ENCODE peak calls at places on chromosomes 12 and 14, in five cellular contexts. R is GM13977, H is left ventricle myocardium inferior, A is AG09309, Y is SHP77. E is an unnamed sample.

GRCh38 chr12:65891987-65892481 is 67.8 kb downstream of the HMGA2 start:
- DNase-seq in Y (no peak), R (no peak), A (peak; percentile 99), H (peak; percentile 71), E (no peak)

GRCh38 chr14:104262515-104263514 is 124.4 kb downstream of the KIF26A start:
- DNase-seq in R (no peak), A (no peak), Y (no peak), H (no peak), E (no peak)

GRCh38 chr12:122106891-122107660 is 28.5 kb downstream of the MLXIP start:
- DNase-seq in R (no peak), H (peak; percentile 66), Y (peak; percentile 56), A (peak; percentile 42), E (no peak)

GRCh38 chr14:52801014-52801708 is 9.8 kb upstream of the GNPNAT1 start:
- DNase-seq in A (no peak), R (no peak), H (no peak), Y (no peak), E (no peak)

GRCh38 chr14:92647499-92648279 is 100.7 kb downstream of the LGMN start:
- DNase-seq in H (no peak), R (no peak), A (no peak), Y (no peak), E (peak; percentile 28)

GRCh38 chr14:32224731-32225377 is 21.8 kb upstream of the RNU6-8 start:
- DNase-seq in Y (peak; percentile 83), H (no peak), R (no peak), A (no peak), E (no peak)

GRCh38 chr14:95885866-95886265 is 9.2 kb downstream of the TUNAR start:
- DNase-seq in A (no peak), H (no peak), Y (no peak), R (no peak), E (no peak)

GRCh38 chr12:106962291-106962690 is 6.6 kb downstream of the TMEM263 start:
- DNase-seq in H (no peak), R (no peak), Y (no peak), A (no peak), E (no peak)

GRCh38 chr14:81246561-81247270 is 26.0 kb upstream of the GTF2A1 start:
- DNase-seq in H (no peak), R (no peak), A (no peak), Y (no peak), E (no peak)

GRCh38 chr12:56931474-56931978 is 2.7 kb downstream of the SDR9C7 start:
- DNase-seq in H (no peak), R (no peak), A (peak; percentile 33), Y (no peak), E (peak; percentile 34)

GRCh38 chr12:101027200-101027599 is 182.8 kb downstream of the SLC5A8 start:
- DNase-seq in Y (no peak), H (no peak), R (no peak), A (no peak), E (no peak)

GRCh38 chr14:36423430-36423829 is 96.6 kb downstream of the NKX2-1 start:
- DNase-seq in R (no peak), H (no peak), A (no peak), Y (no peak), E (no peak)

GRCh38 chr14:101122855-101123129 is 219.3 kb upstream of the RTL1 start:
- DNase-seq in Y (no peak), R (no peak), H (no peak), A (no peak), E (no peak)

GRCh38 chr12:59928416-59928815 is 332.6 kb downstream of the SLC16A7 start:
- DNase-seq in Y (no peak), A (no peak), H (no peak), R (no peak), E (no peak)

GRCh38 chr12:22527999-22528398 is 16.3 kb downstream of the C2CD5 start:
- DNase-seq in Y (no peak), A (peak; percentile 20), R (no peak), H (no peak), E (no peak)

GRCh38 chr14:99502989-99503421 is 21.8 kb downstream of the CCNK start:
- DNase-seq in R (no peak), A (no peak), Y (no peak), H (no peak), E (no peak)

GRCh38 chr12:1779783-1780182 is 40.6 kb upstream of the LRTM2 start:
- DNase-seq in Y (no peak), R (no peak), H (no peak), A (no peak), E (no peak)

GRCh38 chr14:86799244-86799647 is 1193.7 kb downstream of the GALC start:
- DNase-seq in R (no peak), A (peak; percentile 95), H (no peak), Y (no peak), E (no peak)

GRCh38 chr12:45543887-45544286 is 185.6 kb upstream of the ARID2 start:
- DNase-seq in R (peak; percentile 77), H (no peak), A (peak; percentile 51), Y (peak; percentile 58), E (peak; percentile 71)

GRCh38 chr12:26651566-26652188 is 181.3 kb downstream of the ITPR2 start:
- DNase-seq in A (no peak), R (peak; percentile 47), Y (peak; percentile 38), H (no peak), E (peak; percentile 47)

GRCh38 chr12:122227341-122227740 is 1.5 kb upstream of the DIABLO start:
- DNase-seq in A (no peak), R (no peak), Y (peak; percentile 30), H (no peak), E (no peak)

GRCh38 chr12:121620328-121620891 is 5.9 kb upstream of the ORAI1 start:
- DNase-seq in A (no peak), H (no peak), R (no peak), Y (no peak), E (no peak)

GRCh38 chr12:110114596-110114995 is 9.6 kb upstream of the IFT81 start:
- DNase-seq in R (no peak), A (no peak), H (no peak), Y (no peak), E (no peak)

GRCh38 chr12:1919284-1919683 is 832 bp upstream of the CACNA2D4 start:
- DNase-seq in H (no peak), R (peak; percentile 13), A (no peak), Y (no peak), E (no peak)